ENCODE peak calls at places on chromosome 2, in seven cellular contexts. V is kidney glomerular epithelial cell; F is SJCRH30; P is activated CD4-positive, alpha-beta T cell treated with anti-CD3 and anti-CD28 coated beads for 1 hour; E is A172; A is NCI-H2081; U is NCI-H524. S is an unnamed sample.

GRCh38 chr2:207792244-207792785 is 22.6 kb upstream of the FZD5 start:
- DNase-seq in E (peak; percentile 82), P (no peak), F (peak; percentile 41), V (peak; percentile 61), U (no peak), A (no peak), S (no peak)

GRCh38 chr2:211132046-211132445 is 575.6 kb downstream of the CPS1 start:
- DNase-seq in E (no peak), U (no peak), F (no peak), A (no peak), P (no peak), V (no peak), S (no peak)

GRCh38 chr2:188773075-188773474 is 201.1 kb upstream of the COL3A1 start:
- DNase-seq in A (peak; percentile 72), P (no peak), E (no peak), U (no peak), F (no peak), V (no peak), S (no peak)

GRCh38 chr2:239724194-239724849 is 300.8 kb downstream of the NDUFA10 start:
- DNase-seq in E (no peak), V (no peak), P (no peak), F (no peak), A (no peak), U (no peak), S (peak; percentile 64)

GRCh38 chr2:210072922-210073509 is 70.6 kb downstream of the RPE start:
- DNase-seq in F (peak; percentile 14), A (peak; percentile 1), P (no peak), U (peak; percentile 20), V (peak; percentile 60), E (peak; percentile 37), S (no peak)

GRCh38 chr2:25618676-25619075 is 54.7 kb downstream of the DTNB start:
- DNase-seq in E (peak; percentile 80), A (peak; percentile 88), V (peak; percentile 90), P (no peak), U (no peak), F (peak; percentile 59), S (no peak)

GRCh38 chr2:29663266-29663665 is 258.1 kb downstream of the ALK start:
- DNase-seq in F (no peak), A (no peak), E (no peak), P (no peak), U (no peak), V (peak; percentile 20), S (no peak)

GRCh38 chr2:178128836-178129630 is 16.8 kb downstream of the RBM45 start:
- DNase-seq in P (no peak), A (no peak), V (no peak), U (no peak), F (peak; percentile 49), E (no peak), S (no peak)

S was measured in posterior vena cava.